ENCODE peak calls at places on chromosomes 7 and 10, in six cellular contexts. D is Panc1, J is fibroblast of lung, U is lower lobe of right lung, P is heart left ventricle, K is cardiac muscle cell. B is an unnamed sample.

GRCh38 chr10:18545626-18546025 is 105.8 kb downstream of the NSUN6 start:
- DNase-seq in U (no peak), P (no peak), D (no peak), J (peak), K (no peak), B (no peak)

GRCh38 chr10:120736377-120736776 is 114.8 kb upstream of the WDR11 start:
- DNase-seq in P (no peak), K (no peak), J (no peak), U (no peak), D (no peak), B (no peak)

GRCh38 chr7:151744656-151745055 is 132.3 kb downstream of the PRKAG2 start:
- DNase-seq in U (no peak), K (no peak), D (no peak), J (no peak), P (no peak), B (peak)

GRCh38 chr10:43853369-43853768 is 204.7 kb upstream of the ZNF32 start:
- DNase-seq in J (no peak), D (no peak), K (no peak), P (no peak), U (no peak), B (no peak)

GRCh38 chr10:76202777-76203176 is 771.4 kb downstream of the LRMDA start:
- DNase-seq in U (no peak), K (no peak), P (no peak), J (peak), D (no peak), B (no peak)

GRCh38 chr7:41785840-41786239 is 83.0 kb upstream of the INHBA start:
- DNase-seq in P (no peak), D (no peak), K (no peak), U (no peak), J (no peak), B (no peak)

GRCh38 chr7:52689912-52690311 is 345.5 kb upstream of the POM121L12 start:
- DNase-seq in P (no peak), K (no peak), J (no peak), D (no peak), U (no peak), B (no peak)

GRCh38 chr7:258476-259190 is 31.3 kb upstream of the FOXL3 start:
- DNase-seq in D (no peak), J (no peak), U (peak), K (no peak), P (no peak), B (peak)

GRCh38 chr10:74738985-74739567 is 87.3 kb upstream of the KAT6B start:
- DNase-seq in P (no peak), J (peak), U (no peak), D (no peak), K (peak), B (no peak)

GRCh38 chr10:102869290-102870198 is at the start of gene AS3MT:
- DNase-seq in P (peak), D (no peak), J (no peak), U (no peak), K (peak), B (peak)

GRCh38 chr7:44264221-44264956 is 61.0 kb downstream of the CAMK2B start:
- DNase-seq in D (no peak), P (no peak), U (no peak), J (no peak), K (no peak), B (no peak)

GRCh38 chr7:121372376-121373024 is 23.6 kb downstream of the FAM3C start:
- DNase-seq in J (peak), K (no peak), P (no peak), U (no peak), D (no peak), B (no peak)

GRCh38 chr10:21523557-21524008 is 1.9 kb downstream of the SKIDA1 start:
- DNase-seq in D (no peak), U (no peak), P (no peak), K (no peak), J (peak), B (no peak)

GRCh38 chr10:80449545-80449944 is 4.6 kb upstream of the TSPAN14 start:
- DNase-seq in P (no peak), U (no peak), K (no peak), D (no peak), J (no peak), B (no peak)

GRCh38 chr10:43225787-43226153 is 41.1 kb downstream of the RASGEF1A start:
- DNase-seq in K (no peak), D (no peak), J (no peak), U (peak), P (peak), B (peak)

GRCh38 chr7:2037301-2037804 is 195.4 kb downstream of the MAD1L1 start:
- DNase-seq in P (no peak), U (peak), D (no peak), K (no peak), J (no peak), B (peak)

GRCh38 chr10:6382081-6382480 is 179.3 kb downstream of the PFKFB3 start:
- DNase-seq in P (peak), D (no peak), K (no peak), U (no peak), J (peak), B (no peak)

GRCh38 chr10:117429644-117430043 is 54.4 kb upstream of the PDZD8 start:
- DNase-seq in U (no peak), J (no peak), K (no peak), D (no peak), P (no peak), B (no peak)

GRCh38 chr7:80699030-80699638 is 60.7 kb downstream of the CD36 start:
- DNase-seq in U (no peak), K (peak), D (peak), P (no peak), J (peak), B (no peak)

GRCh38 chr7:137462074-137462715 is 118.7 kb upstream of the PTN start:
- DNase-seq in K (no peak), J (peak), U (no peak), D (no peak), P (no peak), B (no peak)

GRCh38 chr10:113517165-113517892 is 35.5 kb upstream of the HABP2 start:
- DNase-seq in P (no peak), K (no peak), D (no peak), J (no peak), U (no peak), B (no peak)

GRCh38 chr7:129728875-129729467 is 117.5 kb downstream of the NRF1 start:
- DNase-seq in U (no peak), P (no peak), J (no peak), K (no peak), D (no peak), B (no peak)

GRCh38 chr10:75097666-75098285 is 13.7 kb upstream of the SAMD8 start:
- DNase-seq in K (peak), U (no peak), J (peak), P (no peak), D (no peak), B (no peak)

GRCh38 chr10:106440355-106440754 is 724.2 kb downstream of the SORCS1 start:
- DNase-seq in J (no peak), D (no peak), K (no peak), P (no peak), U (no peak), B (no peak)

GRCh38 chr10:2925631-2926030 is 141.7 kb upstream of the PFKP start:
- DNase-seq in J (peak), U (peak), K (no peak), P (peak), D (no peak), B (peak)

GRCh38 chr7:151888716-151889115 is 11.8 kb upstream of the PRKAG2 start:
- DNase-seq in P (no peak), K (no peak), U (no peak), J (no peak), D (no peak), B (peak)

GRCh38 chr7:45417268-45417667 is 156.9 kb upstream of the ADCY1 start:
- DNase-seq in D (no peak), K (no peak), P (no peak), U (no peak), J (no peak), B (no peak)

GRCh38 chr7:1668932-1669485 is 1.1 kb upstream of the ELFN1 start:
- DNase-seq in P (no peak), U (peak), D (no peak), K (no peak), J (peak), B (peak)

GRCh38 chr7:103715376-103716110 is 269.5 kb upstream of the SLC26A5 start:
- DNase-seq in D (no peak), U (no peak), K (no peak), P (no peak), J (no peak), B (no peak)

GRCh38 chr7:143202161-143202560 is 18.9 kb downstream of the TAS2R39 start:
- DNase-seq in U (no peak), K (no peak), D (no peak), J (no peak), P (no peak), B (no peak)

GRCh38 chr10:10930979-10931743 is 86.5 kb upstream of the CELF2 start:
- DNase-seq in J (no peak), P (no peak), U (no peak), K (no peak), D (no peak), B (no peak)
- TF ChIP-seq CTCF in J (no peak), P (no peak), U (no peak), K (no peak), D (no peak), B (no peak)

DNA sequence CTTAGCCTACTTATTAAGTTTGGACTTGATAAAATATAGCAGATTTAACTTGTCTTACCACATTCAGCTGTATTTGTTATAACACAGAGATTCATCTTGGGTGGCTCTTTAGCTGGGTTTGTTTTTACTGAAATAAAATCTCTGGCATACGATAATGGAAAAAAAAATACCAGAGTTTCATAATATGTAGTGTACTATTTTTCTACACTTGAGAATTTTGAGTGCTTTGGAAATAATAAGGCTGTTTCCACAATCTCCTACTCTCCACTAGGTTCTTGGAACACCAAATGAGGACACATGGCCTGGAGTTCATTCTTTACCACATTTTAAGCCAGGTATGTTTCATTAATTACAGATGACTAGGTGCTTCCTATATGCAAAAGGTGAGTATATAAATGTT is 218.6 kb upstream of the FZD1 start:
- DNase-seq in P (no peak), U (no peak), D (no peak), K (no peak), J (no peak), B (no peak)
- H3K27ac ChIP-seq in P (peak), U (peak), D (no peak), K (no peak), J (no peak), B (no peak)

DNA sequence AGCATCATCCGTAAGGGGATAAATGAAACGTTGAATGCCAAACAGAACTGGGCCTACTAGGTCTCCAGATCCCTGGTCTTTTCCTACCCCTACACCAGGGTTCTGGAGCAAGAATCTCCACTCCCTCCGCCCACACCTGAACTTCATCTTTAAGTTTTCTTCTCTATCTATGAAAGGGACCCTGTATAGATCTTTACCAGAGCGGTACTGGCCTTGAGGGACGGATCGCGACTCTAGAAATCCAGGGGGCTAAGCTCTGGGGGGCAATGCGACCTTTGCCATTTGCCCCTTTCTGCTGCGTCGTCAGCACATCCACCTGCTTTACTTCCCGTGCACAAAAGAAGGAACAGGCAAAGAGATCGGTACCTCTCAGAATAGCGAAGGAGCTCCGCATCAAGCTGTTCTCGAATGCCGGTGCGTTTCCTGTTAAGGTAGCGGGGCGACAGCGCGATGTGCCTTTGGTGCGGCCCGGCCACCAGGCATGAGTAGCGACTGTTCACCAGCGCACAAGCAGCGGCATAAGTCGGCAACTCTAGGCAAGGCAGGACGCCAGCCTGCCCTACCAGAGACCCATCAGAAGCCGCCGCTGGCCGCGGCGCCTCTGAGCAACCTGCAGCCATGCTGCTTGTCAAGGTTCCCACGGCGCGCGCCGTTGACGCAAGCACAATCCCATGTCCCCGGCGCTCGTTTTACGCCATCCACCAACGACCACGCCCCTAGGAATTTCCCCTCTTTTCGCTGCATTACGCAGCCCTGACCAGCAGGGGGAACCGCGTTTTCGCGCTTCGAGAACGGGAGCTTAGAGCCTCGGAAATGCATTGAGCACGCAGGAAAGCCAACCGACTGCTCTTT is at the start of gene POLR1F:
- DNase-seq in J (peak), D (peak), U (peak), P (peak), K (peak), B (peak)
- TF ChIP-seq CTCF in J (peak), D (peak), U (peak), P (peak), K (peak), B (peak)

GRCh38 chr7:101108330-101108857 is 18.5 kb upstream of the SERPINE1 start:
- DNase-seq in P (peak), J (peak), U (peak), D (no peak), K (no peak), B (peak)
- H3K27ac ChIP-seq in P (peak), J (no peak), U (peak), D (peak), K (no peak), B (no peak)

GRCh38 chr10:131689016-131689415 is 211.8 kb upstream of the PPP2R2D start:
- DNase-seq in D (no peak), P (no peak), J (no peak), U (no peak), K (peak), B (peak)
- TF ChIP-seq CTCF in D (no peak), P (no peak), J (no peak), U (no peak), K (no peak), B (no peak)

DNA sequence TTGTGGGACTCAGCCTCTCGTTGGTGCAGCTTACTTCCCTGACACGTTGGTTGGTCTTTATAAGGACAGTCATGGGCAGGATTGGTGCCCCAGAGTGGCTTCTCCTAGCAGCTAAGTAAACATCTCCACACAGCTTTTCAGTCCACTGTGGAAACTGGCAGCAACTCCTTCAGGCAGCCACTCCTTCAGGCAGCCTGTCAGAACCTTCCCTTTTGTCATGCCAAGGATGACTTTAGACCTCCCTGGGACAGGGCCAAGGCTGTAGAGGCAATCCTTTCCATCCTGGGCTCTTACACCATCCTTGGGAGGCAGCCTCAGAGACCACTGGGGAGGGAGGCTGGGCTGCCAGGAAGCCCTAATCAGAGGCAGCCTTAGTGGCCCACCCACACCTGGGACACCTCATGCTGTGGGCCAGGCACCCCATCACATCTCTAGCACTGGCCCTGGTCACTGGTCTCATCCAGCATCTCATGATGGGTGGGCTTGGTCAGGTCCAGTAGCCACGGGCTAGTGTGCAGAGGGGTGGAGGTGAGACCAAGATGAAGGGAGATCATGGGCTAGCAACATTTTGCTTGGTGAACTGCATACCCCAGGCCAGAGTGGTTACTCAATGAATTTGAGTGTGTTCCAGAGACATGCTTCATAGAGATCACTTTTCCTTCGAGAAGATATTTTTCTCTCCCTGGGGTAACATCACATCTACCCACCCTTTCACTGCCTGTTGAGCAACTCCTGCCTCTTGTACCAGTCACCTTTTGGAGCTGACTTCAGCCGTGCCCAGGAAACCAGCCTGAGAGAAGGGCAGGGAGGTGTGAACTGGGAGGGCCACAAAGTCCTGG is 44.0 kb downstream of the MINDY4 start:
- DNase-seq in K (no peak), J (peak), D (no peak), U (peak), P (no peak), B (no peak)
- H3K27ac ChIP-seq in K (no peak), J (no peak), D (no peak), U (peak), P (peak), B (no peak)

GRCh38 chr10:122882798-122883197 is 3.4 kb upstream of the FAM24B start:
- DNase-seq in P (no peak), D (no peak), J (no peak), U (no peak), K (no peak), B (no peak)

GRCh38 chr10:122876493-122876855 is 2.9 kb downstream of the FAM24B start:
- DNase-seq in D (no peak), K (no peak), P (no peak), U (no peak), J (no peak), B (no peak)

GRCh38 chr10:122877264-122877663 is 2.1 kb downstream of the FAM24B start:
- DNase-seq in K (no peak), U (no peak), J (no peak), D (no peak), P (no peak), B (no peak)

GRCh38 chr10:122878799-122879338 is 512 bp downstream of the FAM24B start:
- DNase-seq in K (no peak), P (no peak), U (no peak), J (no peak), D (no peak), B (no peak)

DNA sequence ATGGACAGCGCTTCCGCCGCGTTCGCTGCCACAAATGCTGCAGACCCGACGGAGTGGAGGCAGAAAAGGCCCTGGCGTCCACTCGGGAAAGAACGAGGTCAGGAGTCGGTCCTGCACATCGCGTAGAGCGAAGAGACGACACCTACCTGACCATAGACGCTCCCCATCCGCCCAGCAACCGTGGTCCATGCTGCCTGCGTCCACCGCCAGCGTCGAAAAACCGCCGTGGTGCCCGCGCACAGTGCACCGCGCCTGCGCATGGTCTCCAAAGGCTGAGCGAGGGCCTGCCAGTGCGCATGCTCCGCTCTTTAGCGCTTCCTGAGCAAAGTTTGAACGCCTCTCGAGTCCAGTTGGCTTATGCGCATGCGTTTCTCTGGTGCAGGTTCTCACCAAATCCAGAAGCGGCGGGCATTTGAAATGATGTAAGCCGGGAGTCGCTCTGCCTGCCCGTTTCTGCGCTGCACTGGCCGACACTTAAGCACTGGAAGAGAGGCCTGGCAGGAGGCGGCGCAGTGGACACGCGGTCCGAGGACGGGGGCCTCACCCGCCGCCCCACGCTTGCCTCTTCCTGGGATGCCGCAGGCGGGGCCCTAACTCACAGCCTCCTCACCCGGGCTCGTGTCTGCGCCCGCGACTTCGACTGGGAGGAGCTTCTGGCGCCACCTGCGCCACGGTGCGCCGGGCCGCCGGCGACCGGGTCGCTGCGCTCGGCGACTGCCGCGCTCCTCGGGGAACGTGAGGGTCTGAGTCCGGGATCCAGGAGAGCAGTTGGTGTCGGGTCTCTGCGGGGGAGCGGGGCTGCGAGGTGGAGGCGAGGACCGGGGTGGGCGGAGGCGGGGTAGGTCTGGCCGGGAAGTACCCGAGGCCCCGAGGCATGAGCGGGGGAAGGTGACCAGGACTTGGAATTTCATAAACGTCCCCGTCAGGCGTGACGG is at the start of gene FAM24B:
- DNase-seq in K (peak), U (peak), D (peak), P (peak), J (peak), B (peak)
- TF ChIP-seq CTCF in K (no peak), U (no peak), D (no peak), P (no peak), J (no peak), B (no peak)

GRCh38 chr7:107838816-107839584 is 36.0 kb upstream of the SLC26A3 start:
- DNase-seq in U (no peak), K (no peak), D (no peak), J (no peak), P (no peak), B (no peak)

GRCh38 chr7:107836237-107837144 is 33.5 kb upstream of the SLC26A3 start:
- DNase-seq in D (no peak), K (no peak), P (no peak), J (no peak), U (no peak), B (no peak)

GRCh38 chr7:107834401-107834800 is 31.4 kb upstream of the SLC26A3 start:
- DNase-seq in J (no peak), D (no peak), U (no peak), P (no peak), K (no peak), B (no peak)

GRCh38 chr7:107837145-107837512 is 34.1 kb upstream of the SLC26A3 start:
- DNase-seq in D (no peak), U (no peak), P (no peak), J (no peak), K (no peak), B (no peak)

DNA sequence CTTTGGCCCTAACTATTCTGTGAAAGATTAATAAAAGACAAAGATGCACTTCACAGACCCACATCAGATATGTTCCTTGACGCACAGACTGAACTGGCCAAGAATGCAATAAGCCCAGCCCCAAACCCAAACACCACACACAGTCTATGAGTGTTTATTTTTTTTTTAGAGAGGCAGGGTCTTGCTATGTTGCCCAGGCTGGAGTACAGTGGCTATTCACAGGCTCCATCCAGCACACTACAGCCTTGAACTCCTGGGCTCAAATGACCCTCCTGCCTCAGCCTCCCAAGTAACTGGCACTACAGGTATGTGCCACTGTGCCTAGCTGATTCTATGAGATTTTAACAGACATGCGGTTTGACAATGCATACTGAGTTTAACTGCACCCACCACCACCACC is 35.0 kb upstream of the SLC26A3 start:
- DNase-seq in P (no peak), D (no peak), J (no peak), U (no peak), K (no peak), B (no peak)
- H3K27ac ChIP-seq in P (no peak), D (no peak), J (no peak), U (no peak), K (no peak), B (no peak)